ENCODE peak calls at places on chromosome 11, in four cellular contexts. T is IMR-90, N is H1, X is mesendoderm. E is an unnamed sample.

GRCh38 chr11:29310016-29310415 is 706.8 kb downstream of the KCNA4 start:
- DNase-seq in T (peak), X (no peak), N (no peak), E (no peak)

GRCh38 chr11:33262016-33262638 is 4.9 kb downstream of the HIPK3 start:
- DNase-seq in T (peak), N (no peak), X (no peak), E (no peak)

GRCh38 chr11:3616721-3617460 is 24.9 kb downstream of the ART5 start:
- DNase-seq in X (no peak), T (peak), N (no peak), E (no peak)

GRCh38 chr11:120239713-120240640 is at the start of gene POU2F3:
- DNase-seq in T (no peak), X (peak), N (peak), E (peak)

GRCh38 chr11:45313211-45313865 is 27.2 kb upstream of the SYT13 start:
- DNase-seq in X (no peak), T (no peak), N (peak), E (no peak)

GRCh38 chr11:111913997-111914396 is 1.5 kb downstream of the HSPB2 start:
- DNase-seq in N (no peak), X (no peak), T (peak), E (no peak)

GRCh38 chr11:106644824-106645223 is 373.5 kb downstream of the GUCY1A2 start:
- DNase-seq in N (no peak), X (no peak), T (peak), E (no peak)

GRCh38 chr11:129061466-129062194 is 119.0 kb upstream of the TP53AIP1 start:
- DNase-seq in X (no peak), T (peak), N (no peak), E (no peak)

GRCh38 chr11:65434057-65434666 is 11.6 kb downstream of the NEAT1 start:
- DNase-seq in N (no peak), T (peak), X (no peak), E (no peak)

GRCh38 chr11:131724436-131724995 is 354.1 kb downstream of the NTM start:
- DNase-seq in X (no peak), N (no peak), T (no peak), E (no peak)

GRCh38 chr11:2834893-2835767 is 50.4 kb downstream of the CDKN1C start:
- DNase-seq in T (peak), N (no peak), X (peak), E (no peak)

GRCh38 chr11:15629690-15630321 is 515.1 kb downstream of the INSC start:
- DNase-seq in T (no peak), X (peak), N (peak), E (peak)

GRCh38 chr11:47359586-47359985 is 7.1 kb upstream of the MYBPC3 start:
- DNase-seq in X (no peak), N (no peak), T (no peak), E (no peak)

GRCh38 chr11:36510567-36511020 is 522 bp upstream of the TRAF6 start:
- DNase-seq in X (no peak), T (peak), N (no peak), E (no peak)

GRCh38 chr11:2265854-2266585 is 4.4 kb downstream of the ASCL2 start:
- DNase-seq in N (no peak), X (no peak), T (no peak), E (no peak)

GRCh38 chr11:122897606-122898210 is 15.1 kb downstream of the JHY start:
- DNase-seq in N (no peak), X (no peak), T (peak), E (no peak)

GRCh38 chr11:110286298-110287040 is 9.9 kb downstream of the RDX start:
- DNase-seq in T (no peak), N (no peak), X (no peak), E (no peak)

GRCh38 chr11:117423046-117423575 is 95.5 kb downstream of the CEP164 start:
- DNase-seq in X (no peak), N (no peak), T (no peak), E (no peak)

GRCh38 chr11:108405706-108406105 is 61.6 kb downstream of the C11orf65 start:
- DNase-seq in X (no peak), T (peak), N (no peak), E (no peak)

GRCh38 chr11:22465620-22466019 is 127.4 kb downstream of the SLC17A6 start:
- DNase-seq in X (no peak), N (no peak), T (peak), E (no peak)

GRCh38 chr11:70210051-70210501 is 7.0 kb downstream of the FADD start:
- DNase-seq in T (peak), X (no peak), N (no peak), E (no peak)

GRCh38 chr11:70206977-70207376 is 3.9 kb downstream of the FADD start:
- DNase-seq in T (no peak), N (no peak), X (no peak), E (no peak)

GRCh38 chr11:70207531-70208131 is 4.5 kb downstream of the FADD start:
- DNase-seq in N (no peak), X (no peak), T (no peak), E (no peak)

GRCh38 chr11:70210516-70210915 is 7.4 kb downstream of the FADD start:
- DNase-seq in X (no peak), N (no peak), T (no peak), E (no peak)

GRCh38 chr11:70209391-70209912 is 6.4 kb downstream of the FADD start:
- DNase-seq in T (no peak), N (no peak), X (no peak), E (no peak)
- H3K56ac ChIP-seq in T (no peak), N (no peak), X (no peak), E (no peak)

GRCh38 chr11:94141511-94142307 is 13.1 kb downstream of the PANX1 start:
- DNase-seq in X (peak), T (no peak), N (no peak), E (no peak)
- H3K56ac ChIP-seq in X (peak), T (no peak), N (no peak), E (no peak)

DNA sequence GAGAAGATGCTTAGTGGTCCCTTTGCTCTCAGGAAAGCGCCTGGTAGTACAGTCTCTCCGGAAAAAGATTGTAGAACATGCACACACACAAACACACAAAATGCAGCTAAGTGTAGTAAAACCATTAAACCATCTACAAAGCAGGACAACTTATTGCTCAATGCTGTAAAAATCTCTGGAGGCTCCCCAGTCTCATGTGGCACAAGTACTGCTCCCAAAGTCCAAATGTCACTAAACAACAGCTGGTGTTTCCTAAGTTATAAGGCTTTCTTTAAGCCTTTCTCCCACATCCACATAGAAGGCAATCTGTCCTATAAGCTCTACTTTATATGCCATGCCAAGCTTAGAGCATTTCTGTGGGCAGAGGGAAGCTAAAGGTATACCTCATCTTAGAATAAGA is 32.9 kb downstream of the CDON start:
- DNase-seq in N (no peak), T (no peak), X (no peak), E (no peak)
- H3K56ac ChIP-seq in N (no peak), T (no peak), X (no peak), E (no peak)

GRCh38 chr11:125464671-125465070 is 31.4 kb downstream of the FEZ1 start:
- DNase-seq in T (no peak), X (no peak), N (no peak), E (no peak)
- H3K56ac ChIP-seq in T (no peak), X (no peak), N (no peak), E (no peak)

GRCh38 chr11:102734650-102735049 is 9.9 kb upstream of the MMP8 start:
- DNase-seq in T (no peak), X (peak), N (no peak), E (no peak)
- H3K56ac ChIP-seq in T (no peak), X (no peak), N (no peak), E (no peak)

DNA sequence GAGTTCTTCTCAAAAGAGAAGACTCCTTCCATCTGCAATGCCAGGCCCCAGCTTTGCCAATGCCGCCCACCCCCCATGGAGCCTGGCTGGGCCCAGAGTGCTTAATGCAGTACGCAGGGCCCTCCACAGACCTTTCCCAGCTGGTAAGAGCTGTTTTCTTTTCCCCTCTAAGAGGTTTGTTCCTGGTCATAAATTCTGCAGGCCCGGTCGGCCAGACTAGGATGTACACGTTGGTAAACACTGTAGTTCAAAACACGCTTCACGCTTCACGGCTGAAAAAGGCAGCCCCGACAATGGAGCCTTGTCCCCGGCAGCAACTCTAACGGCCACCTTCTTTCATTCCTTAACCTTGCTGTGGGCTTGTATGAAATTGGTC is 60.2 kb upstream of the MYEOV start:
- DNase-seq in X (no peak), N (no peak), T (no peak), E (peak)
- H3K56ac ChIP-seq in X (no peak), N (no peak), T (no peak), E (no peak)

E was measured in H9.